ENCODE peak calls at places on chromosome 4, in five cellular contexts. A is CD4-positive, alpha-beta memory T cell; B is left lung; Q is fibroblast of lung; L is CD8-positive, alpha-beta memory T cell. V is an unnamed sample.

GRCh38 chr4:20194079-20195013 is 57.4 kb upstream of the SLIT2 start:
- DNase-seq in A (no peak), B (no peak), Q (peak; percentile 88), L (no peak), V (no peak)

GRCh38 chr4:6258741-6259140 is 10.9 kb upstream of the WFS1 start:
- DNase-seq in A (no peak), B (no peak), Q (no peak), L (no peak), V (peak; percentile 2)

GRCh38 chr4:25065451-25065850 is 34.7 kb upstream of the LGI2 start:
- DNase-seq in A (no peak), B (no peak), Q (no peak), L (no peak), V (no peak)

GRCh38 chr4:1472911-1473518 is 66.8 kb upstream of the NKX1-1 start:
- DNase-seq in A (no peak), B (peak; percentile 20), Q (no peak), L (no peak), V (no peak)

GRCh38 chr4:13642576-13642975 is 15.1 kb upstream of the BOD1L1 start:
- DNase-seq in A (no peak), B (no peak), Q (peak; percentile 61), L (no peak), V (no peak)

GRCh38 chr4:78622253-78622979 is 70.8 kb downstream of the ANXA3 start:
- DNase-seq in A (no peak), B (no peak), Q (peak; percentile 65), L (no peak), V (no peak)

GRCh38 chr4:169774466-169775445 is 17.0 kb upstream of the HPF1 start:
- DNase-seq in A (peak; percentile 9), B (no peak), Q (peak; percentile 5), L (peak; percentile 33), V (no peak)

GRCh38 chr4:156764145-156764544 is 207.5 kb downstream of the PDGFC start:
- DNase-seq in A (no peak), B (no peak), Q (no peak), L (no peak), V (no peak)

GRCh38 chr4:3869661-3870566 is 103.7 kb downstream of the ADRA2C start:
- DNase-seq in A (no peak), B (peak; percentile 16), Q (no peak), L (no peak), V (peak; percentile 23)

GRCh38 chr4:37802068-37802666 is 24.3 kb upstream of the PGM2 start:
- DNase-seq in A (no peak), B (peak; percentile 44), Q (peak; percentile 80), L (no peak), V (no peak)

GRCh38 chr4:38935391-38936073 is 67.9 kb downstream of the FAM114A1 start:
- DNase-seq in A (no peak), B (no peak), Q (no peak), L (no peak), V (no peak)

GRCh38 chr4:174669278-174669677 is 147.0 kb upstream of the HPGD start:
- DNase-seq in A (no peak), B (no peak), Q (peak; percentile 80), L (no peak), V (no peak)

GRCh38 chr4:3250438-3250955 is 1.5 kb downstream of the MSANTD1 start:
- DNase-seq in A (no peak), B (peak; percentile 83), Q (no peak), L (no peak), V (no peak)

GRCh38 chr4:99180367-99181169 is 36.5 kb upstream of the ADH4 start:
- DNase-seq in A (no peak), B (no peak), Q (peak; percentile 87), L (no peak), V (no peak)

GRCh38 chr4:113616443-113616842 is 145.1 kb downstream of the CAMK2D start:
- DNase-seq in A (peak; percentile 21), B (no peak), Q (no peak), L (peak; percentile 16), V (no peak)

GRCh38 chr4:157172011-157172410 is 48.5 kb upstream of the GRIA2 start:
- DNase-seq in A (no peak), B (no peak), Q (peak; percentile 51), L (no peak), V (no peak)

GRCh38 chr4:153159016-153159415 is 45.2 kb upstream of the TRIM2 start:
- DNase-seq in A (peak; percentile 15), B (no peak), Q (no peak), L (no peak), V (no peak)

GRCh38 chr4:153004106-153004881 is 68.2 kb downstream of the FHDC1 start:
- DNase-seq in A (no peak), B (no peak), Q (no peak), L (no peak), V (no peak)

GRCh38 chr4:144410230-144410783 is 235.6 kb upstream of the HHIP start:
- DNase-seq in A (no peak), B (no peak), Q (no peak), L (no peak), V (no peak)

GRCh38 chr4:48439988-48440387 is 43.2 kb upstream of the SLC10A4 start:
- DNase-seq in A (no peak), B (no peak), Q (no peak), L (no peak), V (no peak)

GRCh38 chr4:61204353-61204752 is 4.2 kb downstream of the ADGRL3 start:
- DNase-seq in A (no peak), B (no peak), Q (no peak), L (no peak), V (no peak)

GRCh38 chr4:156685308-156685707 is 286.3 kb downstream of the PDGFC start:
- DNase-seq in A (no peak), B (no peak), Q (no peak), L (no peak), V (no peak)

GRCh38 chr4:124322234-124322831 is 390.2 kb downstream of the ANKRD50 start:
- DNase-seq in A (peak; percentile 9), B (no peak), Q (peak; percentile 73), L (peak; percentile 9), V (no peak)

GRCh38 chr4:44583393-44583792 is 68.0 kb downstream of the YIPF7 start:
- DNase-seq in A (no peak), B (no peak), Q (no peak), L (no peak), V (no peak)

GRCh38 chr4:73620115-73620792 is at the start of gene RASSF6:
- DNase-seq in A (no peak), B (peak; percentile 78), Q (no peak), L (no peak), V (peak; percentile 91)

GRCh38 chr4:24750106-24750505 is 45.3 kb upstream of the SOD3 start:
- DNase-seq in A (no peak), B (no peak), Q (no peak), L (no peak), V (no peak)

GRCh38 chr4:177448850-177449249 is 6.6 kb upstream of the AGA start:
- DNase-seq in A (no peak), B (no peak), Q (peak; percentile 44), L (no peak), V (no peak)

GRCh38 chr4:74223801-74224200 is 65.9 kb downstream of the MTHFD2L start:
- DNase-seq in A (no peak), B (no peak), Q (peak; percentile 45), L (no peak), V (no peak)

GRCh38 chr4:175412161-175412560 is 399.9 kb downstream of the GPM6A start:
- DNase-seq in A (no peak), B (no peak), Q (no peak), L (no peak), V (no peak)

GRCh38 chr4:6050551-6050950 is 32.3 kb upstream of the C4orf50 start:
- DNase-seq in A (no peak), B (no peak), Q (no peak), L (no peak), V (no peak)

GRCh38 chr4:114734581-114734980 is 136.0 kb downstream of the UGT8 start:
- DNase-seq in A (no peak), B (no peak), Q (no peak), L (no peak), V (no peak)

GRCh38 chr4:152293527-152293926 is 242.4 kb downstream of the FBXW7 start:
- DNase-seq in A (no peak), B (no peak), Q (no peak), L (no peak), V (no peak)

GRCh38 chr4:168480991-168481588 is 798 bp upstream of the DDX60L start:
- DNase-seq in A (peak; percentile 82), B (no peak), Q (peak; percentile 72), L (peak; percentile 79), V (peak; percentile 37)

GRCh38 chr4:87419578-87420249 is 2.7 kb upstream of the NUDT9 start:
- DNase-seq in A (no peak), B (no peak), Q (no peak), L (no peak), V (no peak)

GRCh38 chr4:184235526-184235925 is 17.9 kb upstream of the ENPP6 start:
- DNase-seq in A (no peak), B (no peak), Q (no peak), L (no peak), V (no peak)

GRCh38 chr4:17545374-17546140 is 30.6 kb downstream of the CLRN2 start:
- DNase-seq in A (no peak), B (no peak), Q (no peak), L (no peak), V (no peak)

GRCh38 chr4:17544831-17545234 is 29.9 kb downstream of the CLRN2 start:
- DNase-seq in A (no peak), B (no peak), Q (no peak), L (no peak), V (no peak)

GRCh38 chr4:17544205-17544604 is 29.2 kb downstream of the CLRN2 start:
- DNase-seq in A (no peak), B (no peak), Q (no peak), L (no peak), V (peak; percentile 35)

GRCh38 chr4:17546222-17546621 is 30.8 kb upstream of the LAP3 start:
- DNase-seq in A (no peak), B (no peak), Q (no peak), L (no peak), V (no peak)

DNA sequence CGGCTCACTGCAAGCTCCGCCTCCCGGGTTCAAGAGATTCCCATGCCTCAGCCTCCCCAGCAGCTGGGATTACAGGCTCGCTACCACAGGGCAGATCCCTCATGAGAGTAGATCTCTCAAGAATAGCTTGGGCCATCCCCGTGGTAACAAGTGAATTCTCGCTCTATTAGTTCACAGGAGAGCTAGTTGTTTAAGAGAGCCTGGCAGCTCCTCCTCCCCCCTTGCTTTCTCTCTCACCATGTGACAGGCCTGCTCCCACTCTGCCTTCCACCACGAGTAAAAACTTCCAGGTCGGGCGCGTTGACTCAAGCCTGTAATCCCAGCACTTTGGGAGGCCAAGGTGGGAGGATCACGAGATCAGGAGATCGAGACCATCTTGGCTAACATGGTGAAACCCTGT is 30.3 kb upstream of the LAP3 start:
- DNase-seq in A (no peak), B (no peak), Q (no peak), L (no peak), V (no peak)
- H3K4me1 ChIP-seq in A (no peaks in the 10 kb centered on the region), B (peaks cover 5% of the 10 kb centered on the region), Q (no peaks in the 10 kb centered on the region), L (no peaks in the 10 kb centered on the region), V (no peaks in the 10 kb centered on the region)

GRCh38 chr4:128465523-128465922 is 177.9 kb upstream of the PGRMC2 start:
- DNase-seq in A (no peak), B (no peak), Q (no peak), L (no peak), V (no peak)
- H3K4me1 ChIP-seq in A (no peaks in the 10 kb centered on the region), B (peaks cover 12% of the 10 kb centered on the region), Q (peaks cover 5% of the 10 kb centered on the region), L (no peaks in the 10 kb centered on the region), V (peaks cover 6% of the 10 kb centered on the region)

GRCh38 chr4:57191523-57192034 is 81.4 kb upstream of the IGFBP7 start:
- DNase-seq in A (no peak), B (no peak), Q (peak; percentile 3), L (no peak), V (no peak)
- H3K4me1 ChIP-seq in A (no peaks in the 10 kb centered on the region), B (no peaks in the 10 kb centered on the region), Q (no peaks in the 10 kb centered on the region), L (no peaks in the 10 kb centered on the region), V (no peaks in the 10 kb centered on the region)

GRCh38 chr4:42638993-42639392 is 17.9 kb downstream of the ATP8A1 start:
- DNase-seq in A (no peak), B (no peak), Q (no peak), L (no peak), V (no peak)
- H3K4me1 ChIP-seq in A (peaks cover 49% of the 10 kb centered on the region), B (peaks cover 27% of the 10 kb centered on the region), Q (no peaks in the 10 kb centered on the region), L (peaks cover 68% of the 10 kb centered on the region), V (peaks cover 43% of the 10 kb centered on the region)

V was measured in mucosa of descending colon.